ENCODE peak calls at places on chromosome 12, in five cellular contexts. One of them, this sample, is unnamed.

GRCh38 chr12:6336859-6337744 is 4.8 kb downstream of the TNFRSF1A start:
- DNase-seq in progenitor cell of endocrine pancreas: no peak
- DNase-seq in neural crest cell: no peak
- DNase-seq in fibroblast of pulmonary artery: peak
- DNase-seq in breast epithelium: no peak
- DNase-seq in this sample: no peak

GRCh38 chr12:58608711-58609110 is 311.6 kb downstream of the LRIG3 start:
- DNase-seq in progenitor cell of endocrine pancreas: no peak
- DNase-seq in neural crest cell: no peak
- DNase-seq in fibroblast of pulmonary artery: no peak
- DNase-seq in breast epithelium: no peak
- DNase-seq in this sample: no peak

GRCh38 chr12:11666651-11667050 is 17.2 kb downstream of the ETV6 start:
- DNase-seq in breast epithelium: no peak
- DNase-seq in progenitor cell of endocrine pancreas: no peak
- DNase-seq in fibroblast of pulmonary artery: no peak
- DNase-seq in neural crest cell: no peak
- DNase-seq in this sample: no peak

GRCh38 chr12:71075743-71076142 is 82.1 kb downstream of the TSPAN8 start:
- DNase-seq in fibroblast of pulmonary artery: no peak
- DNase-seq in progenitor cell of endocrine pancreas: no peak
- DNase-seq in breast epithelium: no peak
- DNase-seq in neural crest cell: no peak
- DNase-seq in this sample: no peak

GRCh38 chr12:63882844-63883243 is 38.3 kb downstream of the SRGAP1 start:
- DNase-seq in neural crest cell: peak
- DNase-seq in progenitor cell of endocrine pancreas: no peak
- DNase-seq in breast epithelium: no peak
- DNase-seq in fibroblast of pulmonary artery: peak
- DNase-seq in this sample: no peak

GRCh38 chr12:120314220-120314619 is 12.1 kb downstream of the SIRT4 start:
- DNase-seq in neural crest cell: no peak
- DNase-seq in breast epithelium: no peak
- DNase-seq in fibroblast of pulmonary artery: no peak
- DNase-seq in progenitor cell of endocrine pancreas: no peak
- DNase-seq in this sample: no peak

GRCh38 chr12:6871052-6871957 is 1.8 kb downstream of the SPSB2 start:
- DNase-seq in breast epithelium: no peak
- DNase-seq in progenitor cell of endocrine pancreas: no peak
- DNase-seq in fibroblast of pulmonary artery: no peak
- DNase-seq in neural crest cell: no peak
- DNase-seq in this sample: no peak

GRCh38 chr12:130583800-130584199 is 132.3 kb downstream of the RIMBP2 start:
- DNase-seq in neural crest cell: no peak
- DNase-seq in breast epithelium: no peak
- DNase-seq in fibroblast of pulmonary artery: no peak
- DNase-seq in progenitor cell of endocrine pancreas: no peak
- DNase-seq in this sample: no peak

GRCh38 chr12:104670439-104671406 is 214.0 kb downstream of the CHST11 start:
- DNase-seq in fibroblast of pulmonary artery: no peak
- DNase-seq in breast epithelium: no peak
- DNase-seq in neural crest cell: no peak
- DNase-seq in progenitor cell of endocrine pancreas: no peak
- DNase-seq in this sample: no peak

GRCh38 chr12:6779667-6780459 is 7.5 kb downstream of the LAG3 start:
- DNase-seq in fibroblast of pulmonary artery: no peak
- DNase-seq in progenitor cell of endocrine pancreas: no peak
- DNase-seq in neural crest cell: no peak
- DNase-seq in breast epithelium: peak
- DNase-seq in this sample: no peak

GRCh38 chr12:30694412-30694955 is 1.2 kb downstream of the IPO8 start:
- DNase-seq in progenitor cell of endocrine pancreas: no peak
- DNase-seq in breast epithelium: no peak
- DNase-seq in fibroblast of pulmonary artery: no peak
- DNase-seq in neural crest cell: no peak
- DNase-seq in this sample: no peak

GRCh38 chr12:6962285-6963015 is 8.0 kb downstream of the PHB2 start:
- DNase-seq in breast epithelium: no peak
- DNase-seq in progenitor cell of endocrine pancreas: no peak
- DNase-seq in fibroblast of pulmonary artery: no peak
- DNase-seq in neural crest cell: no peak
- DNase-seq in this sample: no peak

GRCh38 chr12:100138048-100138907 is 4.4 kb downstream of the BLTP3B start:
- DNase-seq in progenitor cell of endocrine pancreas: no peak
- DNase-seq in fibroblast of pulmonary artery: peak
- DNase-seq in breast epithelium: no peak
- DNase-seq in neural crest cell: no peak
- DNase-seq in this sample: no peak

DNA sequence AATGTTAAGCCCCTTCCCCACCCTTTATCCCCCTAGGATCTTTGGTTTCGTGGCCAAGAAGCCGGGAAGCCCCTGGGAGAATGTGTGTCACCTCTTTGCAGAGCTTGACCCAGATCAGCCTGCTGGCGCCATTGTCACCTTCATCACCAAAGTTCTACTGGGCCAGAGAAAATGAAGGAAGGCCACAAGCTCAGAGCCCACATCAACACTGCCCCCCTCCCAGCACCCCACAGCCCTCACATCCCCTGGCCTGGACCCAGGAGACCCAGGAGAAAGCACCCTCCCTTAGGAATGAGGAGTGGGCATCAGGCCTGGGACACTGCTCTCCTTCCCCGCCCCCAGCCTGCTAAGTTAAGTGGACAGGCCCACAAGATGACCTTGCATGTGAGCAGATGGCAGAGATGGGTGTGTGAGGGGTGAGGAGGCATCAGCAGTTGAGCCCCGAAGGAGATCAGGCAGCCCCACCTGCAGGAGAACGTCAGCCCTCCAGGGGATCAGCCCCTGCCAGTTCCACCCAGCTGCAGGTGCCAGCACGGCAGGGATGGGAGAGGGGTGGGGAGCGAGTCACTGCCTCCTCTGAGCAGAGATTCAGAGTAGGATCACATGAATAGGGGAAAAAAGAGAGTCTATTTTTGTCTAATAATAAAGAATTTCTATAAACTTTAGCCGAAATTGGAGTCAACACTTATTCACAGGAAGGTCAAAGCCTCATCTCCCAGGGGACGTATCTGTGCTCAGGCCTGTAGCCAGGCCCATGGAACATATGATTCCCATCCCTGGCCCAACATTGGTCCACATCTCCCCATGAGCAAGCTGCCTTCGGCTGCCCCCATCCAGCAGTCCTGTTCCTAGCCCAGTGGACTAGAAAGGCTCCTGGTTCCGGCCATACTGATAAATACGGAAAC is 14.1 kb downstream of the TNS2 start:
- DNase-seq in fibroblast of pulmonary artery: peak
- DNase-seq in progenitor cell of endocrine pancreas: no peak
- DNase-seq in neural crest cell: no peak
- DNase-seq in breast epithelium: no peak
- DNase-seq in this sample: no peak
- TF ChIP-seq CTCF in fibroblast of pulmonary artery: no peak
- TF ChIP-seq CTCF in progenitor cell of endocrine pancreas: no peak
- TF ChIP-seq CTCF in neural crest cell: no peak
- TF ChIP-seq CTCF in breast epithelium: no peak
- TF ChIP-seq CTCF in this sample: no peak

DNA sequence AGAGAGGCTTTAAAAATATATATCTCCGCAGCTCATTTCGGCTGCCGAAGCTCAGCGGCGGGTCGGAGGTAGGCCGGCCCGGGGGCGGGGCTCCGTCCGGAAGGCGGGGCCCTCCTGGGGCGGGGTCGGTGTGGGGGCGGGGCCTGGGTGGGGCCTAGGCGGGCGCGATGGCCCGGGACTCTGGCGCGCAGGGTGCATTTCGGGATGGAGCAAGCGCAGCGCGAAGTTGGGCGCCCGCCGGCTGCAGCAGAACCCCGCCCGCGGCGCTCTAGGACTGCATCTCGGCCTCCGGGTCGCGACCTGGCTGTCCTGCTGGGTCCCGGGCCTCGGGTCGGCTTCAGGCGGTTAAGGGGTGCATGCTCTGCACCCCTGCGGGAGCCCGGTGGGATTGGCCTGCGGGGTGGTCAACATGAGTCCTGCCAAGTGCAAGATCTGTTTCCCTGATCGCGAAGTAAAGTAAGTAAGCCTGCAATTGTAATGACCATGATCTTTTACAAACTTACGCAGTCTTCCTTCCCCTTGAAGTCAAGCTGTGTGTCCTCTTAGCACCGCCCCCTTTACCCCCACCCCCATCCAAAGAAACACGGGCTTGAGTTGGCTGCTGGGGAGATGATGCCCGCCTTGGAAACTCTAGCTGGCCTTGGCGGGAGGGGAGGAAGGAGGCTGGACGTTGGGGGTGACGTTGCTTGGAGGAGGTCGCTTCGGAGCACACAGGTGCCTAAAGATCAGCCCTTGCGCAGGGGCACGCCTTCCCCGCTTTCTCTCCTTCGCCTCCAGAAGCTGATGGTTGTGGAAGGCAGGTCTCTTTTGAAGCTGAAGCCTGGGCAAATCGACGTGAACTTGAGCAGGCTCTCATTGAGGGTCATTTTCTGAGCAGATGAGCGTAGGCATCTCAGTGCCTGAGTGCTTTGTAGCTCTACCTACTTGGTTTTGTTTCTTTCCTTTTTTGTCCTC is 38.4 kb downstream of the ACACB start:
- DNase-seq in breast epithelium: peak
- DNase-seq in neural crest cell: peak
- DNase-seq in progenitor cell of endocrine pancreas: peak
- DNase-seq in fibroblast of pulmonary artery: peak
- DNase-seq in this sample: peak
- TF ChIP-seq CTCF in breast epithelium: no peak
- TF ChIP-seq CTCF in neural crest cell: no peak
- TF ChIP-seq CTCF in progenitor cell of endocrine pancreas: no peak
- TF ChIP-seq CTCF in fibroblast of pulmonary artery: no peak
- TF ChIP-seq CTCF in this sample: no peak

DNA sequence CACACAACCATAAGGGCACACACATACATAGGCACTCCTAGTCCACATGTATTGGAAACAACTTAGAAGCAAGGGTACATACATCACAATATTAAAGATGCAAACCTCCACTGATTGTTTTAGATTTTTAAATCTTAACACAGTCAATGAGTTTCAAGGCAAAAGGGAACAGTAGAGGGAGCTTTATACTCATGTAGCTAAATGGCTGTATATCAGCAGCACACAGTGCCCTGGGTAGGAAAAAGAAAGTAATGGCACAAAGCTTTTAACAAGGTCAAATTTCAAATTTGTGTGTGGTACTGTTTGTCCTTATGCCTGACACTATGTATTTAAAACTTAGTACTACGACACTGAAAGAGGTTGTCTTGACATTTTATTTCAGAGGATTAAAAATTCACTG is 262.0 kb downstream of the MED13L start:
- DNase-seq in progenitor cell of endocrine pancreas: no peak
- DNase-seq in breast epithelium: no peak
- DNase-seq in fibroblast of pulmonary artery: peak
- DNase-seq in neural crest cell: no peak
- DNase-seq in this sample: no peak
- TF ChIP-seq CTCF in progenitor cell of endocrine pancreas: peak
- TF ChIP-seq CTCF in breast epithelium: peak
- TF ChIP-seq CTCF in fibroblast of pulmonary artery: peak
- TF ChIP-seq CTCF in neural crest cell: peak
- TF ChIP-seq CTCF in this sample: peak

GRCh38 chr12:94753071-94753779 is 102.9 kb upstream of the TMCC3 start:
- DNase-seq in progenitor cell of endocrine pancreas: no peak
- DNase-seq in breast epithelium: no peak
- DNase-seq in fibroblast of pulmonary artery: peak
- DNase-seq in neural crest cell: no peak
- DNase-seq in this sample: no peak
- TF ChIP-seq CTCF in progenitor cell of endocrine pancreas: no peak
- TF ChIP-seq CTCF in breast epithelium: no peak
- TF ChIP-seq CTCF in fibroblast of pulmonary artery: no peak
- TF ChIP-seq CTCF in neural crest cell: no peak
- TF ChIP-seq CTCF in this sample: no peak

GRCh38 chr12:125122668-125123067 is 57.4 kb downstream of the AACS start:
- DNase-seq in neural crest cell: no peak
- DNase-seq in breast epithelium: no peak
- DNase-seq in fibroblast of pulmonary artery: no peak
- DNase-seq in progenitor cell of endocrine pancreas: no peak
- DNase-seq in this sample: no peak
- TF ChIP-seq CTCF in neural crest cell: no peak
- TF ChIP-seq CTCF in breast epithelium: no peak
- TF ChIP-seq CTCF in fibroblast of pulmonary artery: no peak
- TF ChIP-seq CTCF in progenitor cell of endocrine pancreas: no peak
- TF ChIP-seq CTCF in this sample: no peak

GRCh38 chr12:51536159-51536558 is 54.9 kb upstream of the SCN8A start:
- DNase-seq in breast epithelium: no peak
- DNase-seq in fibroblast of pulmonary artery: peak
- DNase-seq in progenitor cell of endocrine pancreas: no peak
- DNase-seq in neural crest cell: no peak
- DNase-seq in this sample: no peak
- TF ChIP-seq CTCF in breast epithelium: no peak
- TF ChIP-seq CTCF in fibroblast of pulmonary artery: peak
- TF ChIP-seq CTCF in progenitor cell of endocrine pancreas: peak
- TF ChIP-seq CTCF in neural crest cell: peak
- TF ChIP-seq CTCF in this sample: no peak

GRCh38 chr12:13405961-13406703 is 209.6 kb downstream of the EMP1 start:
- DNase-seq in fibroblast of pulmonary artery: no peak
- DNase-seq in neural crest cell: no peak
- DNase-seq in progenitor cell of endocrine pancreas: peak
- DNase-seq in breast epithelium: no peak
- DNase-seq in this sample: no peak
- TF ChIP-seq CTCF in fibroblast of pulmonary artery: no peak
- TF ChIP-seq CTCF in neural crest cell: no peak
- TF ChIP-seq CTCF in progenitor cell of endocrine pancreas: no peak
- TF ChIP-seq CTCF in breast epithelium: no peak
- TF ChIP-seq CTCF in this sample: no peak

GRCh38 chr12:92108651-92109050 is 37.0 kb downstream of the BTG1 start:
- DNase-seq in progenitor cell of endocrine pancreas: no peak
- DNase-seq in breast epithelium: no peak
- DNase-seq in fibroblast of pulmonary artery: peak
- DNase-seq in neural crest cell: no peak
- DNase-seq in this sample: no peak
- TF ChIP-seq CTCF in progenitor cell of endocrine pancreas: no peak
- TF ChIP-seq CTCF in breast epithelium: no peak
- TF ChIP-seq CTCF in fibroblast of pulmonary artery: peak
- TF ChIP-seq CTCF in neural crest cell: no peak
- TF ChIP-seq CTCF in this sample: no peak

GRCh38 chr12:116277393-116278258 is at the start of gene MED13L:
- DNase-seq in progenitor cell of endocrine pancreas: peak
- DNase-seq in fibroblast of pulmonary artery: peak
- DNase-seq in breast epithelium: peak
- DNase-seq in neural crest cell: peak
- DNase-seq in this sample: peak
- TF ChIP-seq CTCF in progenitor cell of endocrine pancreas: peak
- TF ChIP-seq CTCF in fibroblast of pulmonary artery: peak
- TF ChIP-seq CTCF in breast epithelium: no peak
- TF ChIP-seq CTCF in neural crest cell: peak
- TF ChIP-seq CTCF in this sample: peak

DNA sequence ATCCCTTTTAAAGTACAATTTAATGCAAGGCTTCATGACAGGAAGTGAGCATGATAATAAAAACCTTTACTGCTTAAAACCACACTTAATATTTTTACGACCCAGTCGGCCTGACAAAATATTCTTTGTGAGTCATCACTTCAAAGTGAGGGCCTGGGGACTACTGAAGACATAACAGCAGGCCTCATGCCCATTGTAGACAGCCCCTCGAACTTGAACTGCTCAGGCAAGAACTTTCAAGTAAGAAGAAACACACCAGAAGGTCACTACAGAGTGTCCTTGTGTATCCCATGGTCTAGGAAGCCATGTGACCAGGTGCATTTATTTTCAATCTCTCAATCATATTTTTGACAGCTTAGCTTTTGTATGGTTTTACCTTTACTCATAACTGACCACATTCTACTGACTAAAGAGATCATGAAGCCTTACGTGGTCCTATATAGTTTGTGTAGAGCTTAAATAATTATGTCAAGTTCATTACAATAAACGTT is 61.4 kb upstream of the MANSC4 start:
- DNase-seq in breast epithelium: no peak
- DNase-seq in progenitor cell of endocrine pancreas: no peak
- DNase-seq in fibroblast of pulmonary artery: no peak
- DNase-seq in neural crest cell: no peak
- DNase-seq in this sample: no peak
- TF ChIP-seq CTCF in breast epithelium: no peak
- TF ChIP-seq CTCF in progenitor cell of endocrine pancreas: no peak
- TF ChIP-seq CTCF in fibroblast of pulmonary artery: no peak
- TF ChIP-seq CTCF in neural crest cell: no peak
- TF ChIP-seq CTCF in this sample: no peak

This sample was measured in D721Med.